ENCODE peak calls at places on chromosomes 7 and 10, in seven cellular contexts. R is epithelial cell of esophagus, H is cardiac fibroblast, F is NB4, A is bronchial epithelial cell, S is tibial artery, V is A549. M is an unnamed sample.

GRCh38 chr7:70093496-70093895 is 495.2 kb downstream of the AUTS2 start:
- DNase-seq in R (peak; percentile 49), H (no peak), F (no peak), A (peak; percentile 46), S (no peak), V (peak; percentile 3), M (no peak)

GRCh38 chr7:100819586-100819985 is 7.7 kb downstream of the EPHB4 start:
- DNase-seq in R (no peak), H (no peak), F (no peak), A (no peak), S (no peak), V (no peak), M (no peak)

GRCh38 chr10:35274511-35275060 is 61.7 kb upstream of the CCNY start:
- DNase-seq in R (no peak), H (no peak), F (no peak), A (no peak), S (no peak), V (no peak), M (no peak)

GRCh38 chr7:152956006-152956405 is 196.5 kb downstream of the ACTR3B start:
- DNase-seq in R (no peak), H (no peak), F (peak; percentile 18), A (no peak), S (no peak), V (no peak), M (no peak)

GRCh38 chr7:26200444-26201260 is at the start of gene HNRNPA2B1:
- DNase-seq in R (peak; percentile 97), H (peak; percentile 98), F (peak; percentile 99), A (peak; percentile 93), S (peak; percentile 98), V (peak; percentile 71), M (peak; percentile 84)

GRCh38 chr7:87218941-87219544 is 489 bp downstream of the TMEM243 start:
- DNase-seq in R (peak; percentile 46), H (peak; percentile 59), F (peak; percentile 85), A (peak; percentile 44), S (peak; percentile 78), V (peak; percentile 42), M (peak; percentile 47)

GRCh38 chr10:129096340-129096984 is 370.6 kb upstream of the MGMT start:
- DNase-seq in R (no peak), H (peak; percentile 95), F (peak; percentile 21), A (peak; percentile 8), S (peak; percentile 72), V (no peak), M (no peak)

GRCh38 chr10:79444243-79445119 is 943 bp downstream of the ZCCHC24 start:
- DNase-seq in R (peak; percentile 38), H (peak; percentile 64), F (peak; percentile 96), A (peak; percentile 30), S (peak; percentile 77), V (peak; percentile 74), M (peak; percentile 68)

GRCh38 chr10:60480865-60481563 is 91.3 kb upstream of the ANK3 start:
- DNase-seq in R (peak; percentile 96), H (peak; percentile 89), F (no peak), A (peak; percentile 98), S (no peak), V (peak; percentile 18), M (no peak)

GRCh38 chr7:94529516-94529915 is 19.9 kb downstream of the CASD1 start:
- DNase-seq in R (peak; percentile 4), H (peak; percentile 52), F (no peak), A (no peak), S (no peak), V (no peak), M (no peak)

GRCh38 chr10:26951650-26952049 is 90.9 kb upstream of the ABI1 start:
- DNase-seq in R (no peak), H (no peak), F (no peak), A (no peak), S (no peak), V (no peak), M (no peak)

GRCh38 chr10:132223156-132223590 is 36.4 kb downstream of the DPYSL4 start:
- DNase-seq in R (peak; percentile 42), H (peak; percentile 81), F (peak; percentile 93), A (peak; percentile 48), S (peak; percentile 70), V (peak; percentile 85), M (peak; percentile 89)

GRCh38 chr7:117012284-117013174 is 59.2 kb downstream of the ST7 start:
- DNase-seq in R (peak; percentile 59), H (peak; percentile 78), F (peak; percentile 67), A (peak; percentile 67), S (no peak), V (peak; percentile 60), M (no peak)

GRCh38 chr7:27424231-27424630 is 181.6 kb downstream of the EVX1 start:
- DNase-seq in R (peak; percentile 79), H (no peak), F (no peak), A (peak; percentile 81), S (no peak), V (no peak), M (no peak)

GRCh38 chr10:86968994-86969355 is 693 bp downstream of the ADIRF start:
- DNase-seq in R (no peak), H (no peak), F (no peak), A (no peak), S (no peak), V (no peak), M (no peak)

GRCh38 chr10:73785721-73786511 is 510 bp downstream of the ZSWIM8 start:
- DNase-seq in R (peak; percentile 73), H (peak; percentile 48), F (peak; percentile 64), A (peak; percentile 50), S (peak; percentile 45), V (no peak), M (peak; percentile 59)

GRCh38 chr7:92768501-92769360 is 67.6 kb downstream of the CDK6 start:
- DNase-seq in R (peak; percentile 78), H (peak; percentile 64), F (no peak), A (peak; percentile 67), S (no peak), V (no peak), M (peak; percentile 49)

GRCh38 chr10:31404640-31405039 is 85.6 kb downstream of the ZEB1 start:
- DNase-seq in R (no peak), H (peak; percentile 55), F (peak; percentile 26), A (no peak), S (no peak), V (no peak), M (no peak)

GRCh38 chr7:23168111-23168885 is 13.6 kb upstream of the NUP42 start:
- DNase-seq in R (no peak), H (no peak), F (no peak), A (no peak), S (no peak), V (no peak), M (no peak)

GRCh38 chr10:61805091-61805490 is 96.4 kb upstream of the ARID5B start:
- DNase-seq in R (no peak), H (no peak), F (no peak), A (no peak), S (no peak), V (no peak), M (no peak)

GRCh38 chr7:78207262-78207661 is 408.7 kb downstream of the PHTF2 start:
- DNase-seq in R (no peak), H (no peak), F (no peak), A (no peak), S (no peak), V (no peak), M (no peak)

GRCh38 chr7:37141742-37142141 is 306.9 kb downstream of the ELMO1 start:
- DNase-seq in R (no peak), H (no peak), F (no peak), A (no peak), S (no peak), V (no peak), M (no peak)
- TF ChIP-seq CTCF in R (peak; percentile 20), H (no peak), F (no peak), A (no peak), S (no peak), V (no peak), M (no peak)

GRCh38 chr10:50501899-50502556 is 121.7 kb downstream of the SGMS1 start:
- DNase-seq in R (peak; percentile 69), H (no peak), F (peak; percentile 31), A (peak; percentile 32), S (no peak), V (no peak), M (peak; percentile 21)
- TF ChIP-seq CTCF in R (no peak), H (no peak), F (no peak), A (no peak), S (no peak), V (no peak), M (no peak)

DNA sequence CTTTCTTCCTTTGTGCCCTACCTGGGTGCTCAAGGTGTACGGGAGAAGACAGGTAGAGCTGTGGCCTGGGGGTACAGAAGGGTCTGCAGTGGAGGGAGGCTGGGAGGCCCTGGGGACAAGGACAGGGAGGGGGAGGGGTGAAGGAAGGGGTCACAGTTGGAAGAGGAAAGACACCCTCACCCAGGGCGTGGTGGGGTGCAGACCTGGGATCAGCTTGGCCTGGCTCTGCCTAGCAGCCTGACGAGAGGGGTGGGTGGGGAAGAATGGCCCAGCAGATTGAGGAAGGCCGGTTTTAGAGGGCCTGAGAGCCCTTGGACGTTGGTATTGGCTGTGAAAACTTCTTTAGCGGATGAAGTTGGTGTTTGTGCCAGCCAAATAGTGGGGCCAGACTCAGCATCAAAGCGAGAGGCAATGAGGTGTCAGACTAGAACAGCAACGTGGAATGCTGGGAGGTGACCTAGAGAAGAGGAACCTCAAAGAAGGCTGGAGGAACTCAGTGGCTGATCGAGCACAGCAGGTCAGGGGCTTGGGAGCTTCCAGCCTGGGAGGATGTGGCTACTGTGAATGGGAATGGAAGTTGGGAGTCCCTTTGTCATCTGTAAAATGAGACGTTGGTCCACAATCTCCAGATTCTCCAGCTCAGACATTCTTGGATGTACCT is 18.1 kb upstream of the TRIM8 start:
- DNase-seq in R (no peak), H (no peak), F (peak; percentile 44), A (no peak), S (no peak), V (no peak), M (no peak)
- TF ChIP-seq CTCF in R (no peak), H (no peak), F (no peak), A (no peak), S (no peak), V (no peak), M (no peak)

DNA sequence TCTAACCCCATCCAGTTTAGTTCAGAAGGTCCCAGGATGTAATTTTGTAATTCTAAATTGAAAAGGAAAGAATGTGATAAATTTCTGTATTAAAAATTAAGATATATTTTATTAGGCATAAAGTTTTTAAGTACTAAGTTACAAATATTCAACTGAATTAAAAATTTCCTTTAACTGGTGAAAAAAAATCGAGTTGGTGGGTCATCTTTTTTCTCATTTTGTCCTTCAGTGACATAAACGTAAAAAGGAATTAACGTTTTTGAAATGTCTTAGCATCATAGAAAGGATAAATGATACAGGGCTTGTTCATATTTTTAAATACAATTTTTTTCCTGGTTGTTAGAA is 88.5 kb downstream of the BTRC start:
- DNase-seq in R (no peak), H (no peak), F (no peak), A (no peak), S (no peak), V (no peak), M (no peak)
- TF ChIP-seq CTCF in R (no peak), H (no peak), F (no peak), A (no peak), S (no peak), V (peak; percentile 19), M (no peak)